ENCODE peak calls at places on chromosomes 13 and 19, in eight cellular contexts. M, H, Z, T, P, D, U and C are unnamed samples.

GRCh38 chr13:30666113-30666512 is 48.4 kb downstream of the USPL1 start:
- DNase-seq in D (no peak), T (no peak), P (no peak), Z (no peak), M (no peak), H (no peak), U (no peak), C (no peak)

GRCh38 chr13:29195459-29195858 is 375.3 kb downstream of the MTUS2 start:
- DNase-seq in D (no peak), Z (no peak), U (no peak), M (no peak), T (no peak), H (no peak), P (no peak), C (no peak)

GRCh38 chr19:53094749-53095575 is 8.3 kb downstream of the ZNF160 start:
- DNase-seq in U (no peak), P (no peak), T (no peak), H (no peak), M (no peak), Z (no peak), D (no peak), C (no peak)

GRCh38 chr19:6667114-6667627 is 2.8 kb downstream of the TNFSF14 start:
- DNase-seq in Z (no peak), M (no peak), D (no peak), U (no peak), H (no peak), T (peak; percentile 31), P (no peak), C (no peak)

GRCh38 chr13:73876323-73876722 is 257.9 kb downstream of the KLF12 start:
- DNase-seq in U (no peak), P (no peak), M (no peak), Z (no peak), D (peak; percentile 8), T (no peak), H (no peak), C (no peak)

GRCh38 chr13:98089826-98090225 is 53.1 kb upstream of the FARP1 start:
- DNase-seq in H (no peak), M (no peak), T (no peak), P (peak; percentile 21), Z (no peak), U (no peak), D (no peak), C (no peak)

GRCh38 chr13:95784891-95785290 is 108.0 kb downstream of the DNAJC3 start:
- DNase-seq in U (no peak), D (no peak), T (no peak), H (no peak), Z (no peak), P (peak; percentile 21), M (no peak), C (peak; percentile 9)

GRCh38 chr13:83831796-83832195 is 50.5 kb downstream of the SLITRK1 start:
- DNase-seq in T (no peak), U (no peak), D (no peak), P (no peak), H (no peak), M (no peak), Z (no peak), C (no peak)

GRCh38 chr13:33252103-33252502 is 33.5 kb downstream of the STARD13 start:
- DNase-seq in H (no peak), D (no peak), Z (no peak), T (no peak), P (no peak), U (no peak), M (no peak), C (no peak)

GRCh38 chr19:9969688-9969975 is 33.3 kb upstream of the OLFM2 start:
- DNase-seq in T (no peak), Z (no peak), M (no peak), P (no peak), U (no peak), D (no peak), H (no peak), C (no peak)

GRCh38 chr13:77026255-77026782 is 640 bp downstream of the FBXL3 start:
- DNase-seq in T (peak; percentile 76), P (peak; percentile 44), H (peak; percentile 61), Z (peak; percentile 57), M (peak; percentile 35), D (peak; percentile 70), U (no peak), C (peak; percentile 59)

GRCh38 chr13:23159205-23159586 is 21.6 kb upstream of the SGCG start:
- DNase-seq in Z (peak; percentile 9), M (no peak), P (peak; percentile 21), U (no peak), H (no peak), D (no peak), T (no peak), C (peak; percentile 1)

GRCh38 chr19:38527466-38528136 is 90.2 kb downstream of the MAP4K1 start:
- DNase-seq in P (no peak), T (no peak), D (no peak), Z (no peak), H (no peak), M (no peak), U (no peak), C (no peak)

GRCh38 chr13:45441633-45442032 is 23.1 kb upstream of the COG3 start:
- DNase-seq in P (no peak), T (no peak), Z (no peak), D (peak; percentile 27), H (no peak), U (no peak), M (no peak), C (peak; percentile 60)

GRCh38 chr19:31676271-31677004 is 327.2 kb upstream of the TSHZ3 start:
- DNase-seq in H (no peak), U (no peak), D (no peak), Z (no peak), M (no peak), T (no peak), P (no peak), C (no peak)

GRCh38 chr19:1512671-1513491 is at the start of gene ADAMTSL5:
- DNase-seq in U (no peak), H (no peak), M (peak; percentile 32), Z (peak; percentile 65), P (peak; percentile 73), D (peak; percentile 54), T (peak; percentile 52), C (peak; percentile 88)

GRCh38 chr13:37313383-37313782 is 207.9 kb upstream of the CSNK1A1L start:
- DNase-seq in D (peak; percentile 86), P (peak; percentile 9), T (no peak), Z (no peak), U (no peak), H (no peak), M (no peak), C (peak; percentile 93)

GRCh38 chr19:35847911-35848310 is 4.4 kb downstream of the NPHS1 start:
- DNase-seq in U (no peak), D (no peak), P (no peak), T (no peak), M (no peak), Z (no peak), H (no peak), C (no peak)

GRCh38 chr19:29887498-29887897 is 54.5 kb upstream of the URI1 start:
- DNase-seq in T (no peak), P (no peak), H (no peak), D (no peak), U (no peak), Z (no peak), M (no peak), C (peak; percentile 8)

GRCh38 chr13:98405690-98406344 is 171.1 kb downstream of the STK24 start:
- DNase-seq in Z (no peak), P (no peak), U (no peak), D (no peak), H (no peak), M (no peak), T (no peak), C (no peak)

GRCh38 chr19:19366691-19367396 is 38.6 kb upstream of the GATAD2A start:
- DNase-seq in D (peak; percentile 54), P (peak; percentile 67), U (peak; percentile 13), M (peak; percentile 43), Z (peak; percentile 42), H (no peak), T (peak; percentile 58), C (peak; percentile 77)

GRCh38 chr19:16327911-16328823 is 3.5 kb downstream of the KLF2 start:
- DNase-seq in P (no peak), Z (no peak), M (no peak), H (peak; percentile 68), U (no peak), D (peak; percentile 94), T (peak; percentile 65), C (peak; percentile 88)